ENCODE peak calls at places on chromosomes 1 and 21, in four cellular contexts. I, L, F and T are unnamed samples.

GRCh38 chr1:58848818-58849411 is 65.1 kb upstream of the JUN start:
- DNase-seq in L (no peak), I (no peak), F (no peak), T (no peak)

GRCh38 chr1:197733324-197733723 is 42.0 kb downstream of the DENND1B start:
- DNase-seq in F (no peak), I (no peak), L (no peak), T (no peak)

GRCh38 chr1:93346472-93346991 is 825 bp downstream of the DR1 start:
- DNase-seq in L (no peak), I (no peak), F (peak; percentile 14), T (no peak)

GRCh38 chr1:86419277-86419903 is 4.6 kb upstream of the CLCA2 start:
- DNase-seq in F (no peak), I (no peak), L (no peak), T (no peak)

GRCh38 chr1:51192213-51192843 is 43.7 kb upstream of the RNF11 start:
- DNase-seq in F (peak; percentile 73), L (peak; percentile 68), I (peak; percentile 57), T (no peak)

GRCh38 chr1:178065250-178065649 is 28.7 kb upstream of the RASAL2 start:
- DNase-seq in F (no peak), L (no peak), I (no peak), T (no peak)

GRCh38 chr1:168288311-168289052 is 7.8 kb downstream of the TBX19 start:
- DNase-seq in I (no peak), F (no peak), L (no peak), T (no peak)

GRCh38 chr1:8321612-8322011 is 3.7 kb downstream of the SLC45A1 start:
- DNase-seq in L (no peak), I (no peak), F (no peak), T (no peak)

GRCh38 chr1:222000131-222000530 is 258.2 kb upstream of the DUSP10 start:
- DNase-seq in L (no peak), I (no peak), F (no peak), T (no peak)

GRCh38 chr21:26964379-26964778 is 2.5 kb downstream of the ADAMTS5 start:
- DNase-seq in F (no peak), I (no peak), L (no peak), T (no peak)

GRCh38 chr21:26966978-26967913 is at the start of gene ADAMTS5:
- DNase-seq in I (no peak), F (peak; percentile 60), L (peak; percentile 47), T (peak; percentile 35)

GRCh38 chr21:26965091-26965566 is 1.8 kb downstream of the ADAMTS5 start:
- DNase-seq in I (no peak), L (no peak), F (no peak), T (no peak)

GRCh38 chr21:26966360-26966977 is 419 bp downstream of the ADAMTS5 start:
- DNase-seq in F (no peak), L (peak; percentile 40), I (no peak), T (no peak)

DNA sequence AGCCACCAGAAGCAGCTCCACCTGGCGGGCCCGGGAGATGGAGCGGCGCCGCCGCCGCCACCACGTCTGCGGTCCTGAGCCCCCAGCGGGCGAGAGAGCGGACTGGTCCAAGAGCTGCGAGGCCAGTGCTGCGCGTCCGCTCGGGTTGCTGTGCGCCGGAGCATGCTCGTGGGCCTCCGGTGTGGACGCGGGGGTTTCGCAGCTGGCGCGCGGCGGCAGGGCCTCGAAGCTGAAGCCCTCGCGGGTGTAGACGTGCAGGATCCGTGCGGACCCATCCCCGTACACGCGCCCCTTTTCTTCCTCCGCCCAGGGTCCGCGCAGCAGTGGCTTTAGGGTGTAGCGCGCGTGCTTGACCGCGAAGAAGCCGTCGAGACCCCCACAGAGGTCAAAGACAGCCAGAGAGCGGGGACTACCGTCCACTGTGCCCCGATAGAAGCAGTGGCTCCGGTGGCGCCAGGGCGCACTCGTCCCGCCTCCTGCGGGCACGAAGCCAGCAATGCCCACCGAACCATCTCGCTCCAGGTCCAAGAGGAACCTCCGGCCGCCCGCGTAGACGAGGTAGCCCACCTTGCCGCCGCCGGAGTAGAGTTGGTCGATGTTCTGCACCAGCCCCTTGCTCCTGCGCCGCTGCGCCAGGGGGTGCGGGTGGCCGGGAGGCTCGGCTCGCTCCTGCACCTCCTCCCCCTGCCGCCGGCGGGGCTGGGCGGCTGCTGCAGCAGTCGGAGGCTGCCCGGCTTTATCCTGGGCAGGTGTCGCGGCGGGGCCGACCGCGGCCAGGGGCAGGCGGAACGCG is 1.1 kb downstream of the ADAMTS5 start:
- DNase-seq in F (peak; percentile 72), I (no peak), L (peak; percentile 47), T (no peak)
- TF ChIP-seq CTCF in F (peak; percentile 7), I (no peak), L (peak; percentile 23), T (no peak)

GRCh38 chr21:41848533-41848932 is 30.6 kb downstream of the PRDM15 start:
- DNase-seq in I (no peak), L (no peak), F (no peak), T (no peak)

GRCh38 chr21:41846536-41846935 is 32.6 kb downstream of the PRDM15 start:
- DNase-seq in F (no peak), I (no peak), L (no peak), T (no peak)

GRCh38 chr21:41846033-41846317 is 33.2 kb downstream of the PRDM15 start:
- DNase-seq in F (no peak), I (no peak), L (no peak), T (no peak)

GRCh38 chr21:41845310-41846032 is 33.7 kb downstream of the PRDM15 start:
- DNase-seq in I (no peak), F (no peak), L (no peak), T (no peak)

GRCh38 chr21:41847066-41847804 is 31.9 kb downstream of the PRDM15 start:
- DNase-seq in L (no peak), F (no peak), I (no peak), T (no peak)
- TF ChIP-seq CTCF in L (no peak), F (no peak), I (no peak), T (no peak)

GRCh38 chr1:172821609-172822274 is 162.8 kb downstream of the FASLG start:
- DNase-seq in L (no peak), I (no peak), F (no peak), T (no peak)

GRCh38 chr1:172818841-172819527 is 160.1 kb downstream of the FASLG start:
- DNase-seq in L (no peak), F (no peak), I (no peak), T (no peak)

GRCh38 chr1:172823534-172823933 is 164.6 kb downstream of the FASLG start:
- DNase-seq in I (no peak), L (no peak), F (no peak), T (no peak)

GRCh38 chr1:172824199-172824598 is 165.3 kb downstream of the FASLG start:
- DNase-seq in I (no peak), L (no peak), F (no peak), T (no peak)

DNA sequence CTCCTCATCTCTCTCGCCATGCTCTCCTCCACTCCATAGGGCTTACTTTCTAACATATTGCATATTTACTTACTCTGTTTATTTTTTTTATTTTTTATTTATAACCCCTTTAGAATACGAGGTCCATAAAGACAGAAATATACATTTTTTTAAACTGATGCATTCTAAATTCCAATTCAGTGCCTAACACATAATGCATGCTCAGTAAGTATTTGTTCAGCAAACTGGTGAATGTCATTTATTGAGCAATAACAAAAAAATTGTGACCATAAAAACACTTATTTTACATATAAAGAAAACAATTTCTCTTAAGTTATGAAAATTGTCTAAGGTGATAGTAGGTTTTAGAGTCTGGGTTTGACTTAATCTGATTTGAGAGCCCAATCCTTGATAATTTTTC is 161.9 kb downstream of the FASLG start:
- DNase-seq in L (no peak), I (no peak), F (no peak), T (no peak)
- TF ChIP-seq CTCF in L (no peak), I (no peak), F (no peak), T (no peak)

GRCh38 chr1:76868916-76869315 is 1.6 kb downstream of the ST6GALNAC5 start:
- DNase-seq in F (peak; percentile 36), I (no peak), L (peak; percentile 44), T (no peak)

GRCh38 chr1:76867342-76868130 is at the start of gene ST6GALNAC5:
- DNase-seq in I (no peak), L (peak; percentile 48), F (peak; percentile 44), T (no peak)

GRCh38 chr1:76870037-76870436 is 2.8 kb downstream of the ST6GALNAC5 start:
- DNase-seq in L (no peak), I (no peak), F (no peak), T (no peak)

GRCh38 chr1:76866566-76866965 is 714 bp upstream of the ST6GALNAC5 start:
- DNase-seq in I (no peak), L (no peak), F (no peak), T (no peak)

GRCh38 chr1:76868154-76868882 is 1.0 kb downstream of the ST6GALNAC5 start:
- DNase-seq in I (no peak), F (peak; percentile 47), L (peak; percentile 47), T (no peak)
- TF ChIP-seq CTCF in I (no peak), F (no peak), L (peak; percentile 11), T (peak; percentile 18)